ENCODE peak calls at places on chromosomes 2 and 18, in nine cellular contexts. Z is A549; M is ovary; A is dorsolateral prefrontal cortex; R is H9; C is CD8-positive, alpha-beta memory T cell; J is effector memory CD4-positive, alpha-beta T cell; Q is Karpas-422; T is cardiac muscle cell. U is an unnamed sample.

GRCh38 chr2:219104107-219105050 is 43.7 kb upstream of the IHH start:
- DNase-seq in Z (peak; percentile 60), M (no peak), A (no peak), R (peak; percentile 64), C (no peak), J (no peak), Q (peak; percentile 79), T (peak; percentile 55), U (no peak)

GRCh38 chr2:42256502-42256901 is 87.3 kb downstream of the EML4 start:
- DNase-seq in Z (no peak), M (no peak), A (no peak), R (no peak), C (no peak), J (no peak), Q (peak; percentile 80), T (peak; percentile 21), U (no peak)

GRCh38 chr2:232240896-232241295 is 137.7 kb upstream of the ALPP start:
- DNase-seq in Z (no peak), M (peak; percentile 37), A (no peak), R (no peak), C (no peak), J (no peak), Q (no peak), T (no peak), U (no peak)

GRCh38 chr2:150718280-150718679 is 230.8 kb upstream of the RND3 start:
- DNase-seq in Z (no peak), M (no peak), A (no peak), R (no peak), C (no peak), J (no peak), Q (no peak), T (no peak), U (no peak)

GRCh38 chr2:178385595-178386148 is 65.3 kb downstream of the PRKRA start:
- DNase-seq in Z (no peak), M (no peak), A (no peak), R (no peak), C (no peak), J (no peak), Q (no peak), T (no peak), U (no peak)

GRCh38 chr2:225456619-225457260 is 57.2 kb downstream of the NYAP2 start:
- DNase-seq in Z (no peak), M (no peak), A (no peak), R (no peak), C (no peak), J (no peak), Q (no peak), T (no peak), U (no peak)

GRCh38 chr2:27989149-27989548 is 98.6 kb downstream of the BABAM2 start:
- DNase-seq in Z (peak; percentile 28), M (no peak), A (no peak), R (no peak), C (no peak), J (no peak), Q (no peak), T (no peak), U (no peak)

GRCh38 chr2:160417745-160418397 is 75.7 kb downstream of the RBMS1 start:
- DNase-seq in Z (peak; percentile 48), M (no peak), A (no peak), R (no peak), C (no peak), J (no peak), Q (no peak), T (peak; percentile 77), U (peak; percentile 23)

GRCh38 chr18:41126541-41127235 is 828.3 kb upstream of the PIK3C3 start:
- DNase-seq in Z (no peak), M (no peak), A (no peak), R (no peak), C (no peak), J (no peak), Q (no peak), T (peak; percentile 29), U (no peak)

DNA sequence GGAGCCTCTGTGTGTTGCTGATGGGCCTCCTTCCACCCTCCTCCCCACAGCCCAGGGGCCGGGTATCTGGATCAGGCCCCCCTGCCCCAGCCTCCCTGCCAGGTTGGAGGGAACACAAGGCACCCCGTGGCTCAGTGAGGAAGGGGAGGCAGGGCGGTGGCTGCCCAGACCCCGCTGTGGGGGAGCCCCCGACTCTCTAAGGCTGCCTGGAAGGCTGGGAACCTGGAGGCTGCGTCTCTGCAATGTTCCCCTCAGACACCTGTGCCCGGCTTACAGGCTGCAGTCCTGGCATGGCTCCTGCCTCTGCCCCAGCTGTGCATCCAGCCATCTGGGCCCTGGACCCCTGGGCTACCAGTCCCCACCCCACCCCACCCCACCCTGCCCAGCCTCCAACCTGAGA is 438 bp upstream of the MAB21L4 start:
- DNase-seq in Z (no peak), M (no peak), A (no peak), R (no peak), C (no peak), J (no peak), Q (no peak), T (no peak), U (no peak)
- H3K27ac ChIP-seq in Z (peak overlapping the region; percentile 33), M (no peak overlapping the region), A (no peak overlapping the region), R (no peak overlapping the region), C (no peak overlapping the region), J (no peak overlapping the region), Q (no peak overlapping the region), T (no peak overlapping the region), U (no peak overlapping the region)

GRCh38 chr2:9346885-9347284 is 76.4 kb downstream of the ITGB1BP1 start:
- DNase-seq in Z (no peak), M (no peak), A (no peak), R (no peak), C (no peak), J (no peak), Q (no peak), T (no peak), U (no peak)
- H3K27ac ChIP-seq in Z (no peak overlapping the region), M (no peak overlapping the region), A (no peak overlapping the region), R (no peak overlapping the region), C (no peak overlapping the region), J (no peak overlapping the region), Q (no peak overlapping the region), T (peak overlapping the region; percentile 27), U (peak overlapping the region; percentile 67)

DNA sequence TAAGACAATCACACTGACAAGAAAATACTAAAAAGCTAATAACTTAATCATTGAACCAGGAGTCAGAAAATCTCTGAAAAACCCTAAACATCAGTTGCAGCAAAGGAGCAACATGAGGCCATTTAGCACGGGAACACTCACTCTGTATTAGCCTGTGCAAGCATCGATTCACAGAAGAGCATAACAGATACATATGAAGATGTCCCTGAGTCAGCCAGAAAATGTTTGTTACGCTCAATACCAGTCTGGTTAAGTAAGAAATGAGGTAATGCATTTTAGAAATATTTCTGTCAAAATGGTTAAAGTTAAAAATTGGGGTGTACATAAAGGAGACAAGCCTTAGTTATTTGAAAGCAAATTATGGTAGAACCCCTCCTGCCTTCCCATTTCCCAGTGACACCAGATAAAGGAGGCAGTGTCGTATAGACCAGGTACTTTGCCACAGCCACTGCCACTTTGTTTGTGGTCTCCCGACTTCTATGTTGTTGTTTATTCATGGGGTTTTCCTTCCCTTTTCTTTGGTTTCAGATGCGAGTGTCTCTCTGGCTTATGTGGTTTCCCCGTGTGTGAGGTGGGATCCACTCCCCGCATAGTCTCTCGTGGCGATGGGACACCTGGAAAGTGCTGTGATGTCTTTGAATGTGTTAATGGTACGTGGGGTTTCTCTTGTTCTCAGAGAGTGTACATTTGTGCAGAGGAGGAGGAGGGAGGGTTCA is 108.6 kb downstream of the CRIM1 start:
- DNase-seq in Z (no peak), M (no peak), A (no peak), R (no peak), C (no peak), J (no peak), Q (no peak), T (no peak), U (no peak)
- H3K27ac ChIP-seq in Z (peak overlapping the region; percentile 87), M (no peak overlapping the region), A (no peak overlapping the region), R (no peak overlapping the region), C (no peak overlapping the region), J (no peak overlapping the region), Q (no peak overlapping the region), T (no peak overlapping the region), U (no peak overlapping the region)

DNA sequence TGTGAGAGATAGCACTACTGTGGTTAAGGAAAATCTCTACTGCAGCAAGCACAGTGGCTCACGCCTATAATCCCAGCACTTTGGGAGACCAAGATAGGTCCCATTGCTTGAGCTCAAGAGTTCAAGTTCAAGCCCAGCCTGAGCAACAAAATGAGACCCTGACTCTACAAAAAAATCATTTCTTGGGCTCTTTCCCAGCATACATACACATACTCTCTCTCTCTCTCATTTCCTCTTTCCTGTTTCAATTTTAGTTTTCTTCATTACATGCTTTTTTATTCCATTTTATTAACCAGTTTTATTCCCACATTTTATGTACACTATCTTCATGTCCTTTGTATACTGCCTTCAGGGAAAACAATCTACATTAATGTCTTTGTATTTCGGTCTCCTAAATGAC is 14.6 kb downstream of the WDR33 start:
- DNase-seq in Z (no peak), M (no peak), A (no peak), R (no peak), C (no peak), J (no peak), Q (no peak), T (no peak), U (no peak)
- H3K27ac ChIP-seq in Z (no peak overlapping the region), M (no peak overlapping the region), A (no peak overlapping the region), R (no peak overlapping the region), C (no peak overlapping the region), J (no peak overlapping the region), Q (peak overlapping the region; percentile 42), T (no peak overlapping the region), U (no peak overlapping the region)

GRCh38 chr2:61134141-61134540 is 27.8 kb upstream of the C2orf74 start:
- DNase-seq in Z (no peak), M (no peak), A (no peak), R (no peak), C (no peak), J (no peak), Q (no peak), T (no peak), U (no peak)
- H3K27ac ChIP-seq in Z (no peak overlapping the region), M (no peak overlapping the region), A (peak overlapping the region; percentile 37), R (no peak overlapping the region), C (no peak overlapping the region), J (no peak overlapping the region), Q (no peak overlapping the region), T (no peak overlapping the region), U (peak overlapping the region; percentile 75)

U was measured in caudate nucleus.